ENCODE peak calls at places on chromosomes 4 and X, in nine cellular contexts. V, I, N, B, J, T, F, K and D are unnamed samples.

GRCh38 chrX:128634754-128635153 is 582.6 kb upstream of the ACTRT1 start:
- DNase-seq in V (no peak), I (no peak), N (no peak), B (no peak), J (no peak), T (no peak), F (no peak), K (no peak), D (no peak)

GRCh38 chr4:189498457-189498856 is 442.2 kb upstream of the FRG1 start:
- DNase-seq in V (no peak), I (no peak), N (no peak), B (no peak), J (no peak), T (no peak), F (no peak), K (no peak), D (no peak)

GRCh38 chrX:98357146-98357545 is 1473.4 kb downstream of the RPA4 start:
- DNase-seq in V (no peak), I (no peak), N (no peak), B (no peak), J (no peak), T (no peak), F (no peak), K (no peak), D (no peak)

GRCh38 chr4:159487284-159487747 is 384.4 kb downstream of the RAPGEF2 start:
- DNase-seq in V (peak; percentile 54), I (peak; percentile 92), N (peak; percentile 3), B (no peak), J (peak; percentile 67), T (peak; percentile 4), F (peak; percentile 59), K (peak; percentile 85), D (no peak)

GRCh38 chr4:126894963-126895362 is 737.8 kb upstream of the INTU start:
- DNase-seq in V (no peak), I (no peak), N (no peak), B (no peak), J (no peak), T (no peak), F (no peak), K (no peak), D (no peak)

GRCh38 chr4:23881674-23882337 is 8.0 kb downstream of the PPARGC1A start:
- DNase-seq in V (no peak), I (no peak), N (no peak), B (no peak), J (no peak), T (no peak), F (no peak), K (no peak), D (no peak)

GRCh38 chr4:80006935-80007744 is 65.9 kb downstream of the ANTXR2 start:
- DNase-seq in V (no peak), I (peak; percentile 90), N (no peak), B (no peak), J (no peak), T (peak; percentile 51), F (no peak), K (peak; percentile 62), D (no peak)

GRCh38 chr4:3174371-3175338 is 74.3 kb upstream of the MSANTD1 start:
- DNase-seq in V (no peak), I (no peak), N (no peak), B (no peak), J (no peak), T (no peak), F (no peak), K (no peak), D (no peak)

GRCh38 chr4:20839957-20840356 is 139.7 kb downstream of the PACRGL start:
- DNase-seq in V (peak; percentile 82), I (peak; percentile 87), N (peak; percentile 56), B (no peak), J (peak; percentile 0), T (no peak), F (peak; percentile 11), K (peak; percentile 92), D (no peak)

GRCh38 chr4:73734405-73735070 is 5.8 kb upstream of the CXCL8 start:
- DNase-seq in V (no peak), I (peak; percentile 73), N (no peak), B (no peak), J (no peak), T (no peak), F (no peak), K (peak; percentile 83), D (no peak)

GRCh38 chrX:76454456-76454927 is 27.0 kb downstream of the MAGEE1 start:
- DNase-seq in V (peak; percentile 8), I (peak; percentile 17), N (no peak), B (no peak), J (peak; percentile 23), T (no peak), F (peak; percentile 5), K (peak; percentile 33), D (no peak)

DNA sequence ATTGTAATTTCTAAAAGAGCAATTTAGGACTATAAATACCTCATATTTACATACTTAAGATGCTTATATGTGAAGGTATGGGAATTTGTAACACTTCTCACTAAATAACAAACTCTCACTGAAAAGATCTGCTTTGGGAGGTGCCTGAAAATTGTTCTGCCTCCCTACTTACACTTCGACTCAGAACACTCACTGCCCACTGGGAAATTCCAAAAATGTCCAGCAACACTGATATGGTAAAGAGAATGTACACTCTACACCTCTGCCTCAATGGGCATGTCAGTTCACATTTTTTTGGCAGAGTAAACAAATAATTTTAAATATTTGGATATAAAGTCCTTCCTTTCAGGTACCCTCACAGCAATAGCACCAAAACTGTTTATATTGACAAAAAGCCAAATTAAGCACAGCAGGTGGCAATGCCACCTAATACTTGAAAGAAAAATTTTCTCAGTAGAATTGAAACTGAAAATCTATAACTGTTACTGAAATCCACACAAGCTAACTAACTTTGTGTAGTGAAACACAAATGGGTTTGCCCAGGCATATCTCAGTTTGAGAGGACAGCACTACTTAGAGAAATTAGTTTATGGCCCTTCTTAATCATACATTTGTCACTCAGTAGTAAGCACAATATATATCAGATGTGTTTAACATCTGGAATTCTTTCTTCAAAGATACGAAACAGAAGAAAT is 67.1 kb downstream of the PRDM5 start:
- DNase-seq in V (no peak), I (no peak), N (no peak), B (no peak), J (no peak), T (no peak), F (no peak), K (no peak), D (no peak)
- TF ChIP-seq CTCF in V (no peak), I (no peak), N (no peak), B (no peak), J (no peak), T (no peak), F (no peak), K (no peak), D (no peak)

DNA sequence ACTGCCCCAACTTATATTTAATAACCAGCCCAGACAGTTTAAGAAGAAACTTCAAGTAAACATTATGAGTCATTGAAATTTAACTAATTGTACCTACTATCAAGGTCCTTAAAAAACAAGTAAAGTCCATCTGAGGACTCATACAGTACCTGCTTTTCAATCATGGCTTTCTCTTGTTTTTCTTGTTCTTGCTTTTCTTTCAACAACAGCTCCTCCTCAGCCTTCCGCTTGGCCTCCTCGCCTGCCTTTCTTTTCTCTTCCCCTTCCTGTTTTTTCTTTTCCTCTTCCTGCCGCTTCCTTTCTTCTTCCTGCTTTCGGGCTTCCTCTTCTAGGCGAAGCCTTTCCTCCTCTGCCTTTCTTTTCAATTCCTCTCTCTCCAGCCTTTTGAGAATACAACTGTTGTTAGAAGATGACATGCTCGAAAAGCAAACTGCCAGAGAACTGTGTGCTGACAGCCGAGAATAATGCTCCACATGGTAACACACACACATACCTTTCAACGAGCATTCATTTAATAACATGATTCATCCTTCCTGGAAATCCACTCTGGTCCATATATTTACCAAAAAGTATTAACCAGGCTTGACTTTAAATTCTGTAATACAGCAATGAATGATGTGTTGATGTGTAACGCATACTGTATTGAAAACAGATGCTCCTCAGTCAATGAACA is 25.2 kb upstream of the BCLAF3 start:
- DNase-seq in V (no peak), I (no peak), N (no peak), B (no peak), J (no peak), T (no peak), F (no peak), K (no peak), D (no peak)
- TF ChIP-seq CTCF in V (no peak), I (no peak), N (no peak), B (no peak), J (no peak), T (no peak), F (no peak), K (no peak), D (no peak)

GRCh38 chrX:136021160-136021559 is 35.9 kb downstream of the SLC9A6 start:
- DNase-seq in V (no peak), I (no peak), N (no peak), B (no peak), J (no peak), T (no peak), F (no peak), K (no peak), D (no peak)

GRCh38 chrX:136021903-136022302 is 36.7 kb downstream of the SLC9A6 start:
- DNase-seq in V (no peak), I (no peak), N (no peak), B (no peak), J (no peak), T (no peak), F (no peak), K (no peak), D (no peak)
- TF ChIP-seq CTCF in V (no peak), I (no peak), N (no peak), B (no peak), J (no peak), T (no peak), F (no peak), K (no peak), D (no peak)

DNA sequence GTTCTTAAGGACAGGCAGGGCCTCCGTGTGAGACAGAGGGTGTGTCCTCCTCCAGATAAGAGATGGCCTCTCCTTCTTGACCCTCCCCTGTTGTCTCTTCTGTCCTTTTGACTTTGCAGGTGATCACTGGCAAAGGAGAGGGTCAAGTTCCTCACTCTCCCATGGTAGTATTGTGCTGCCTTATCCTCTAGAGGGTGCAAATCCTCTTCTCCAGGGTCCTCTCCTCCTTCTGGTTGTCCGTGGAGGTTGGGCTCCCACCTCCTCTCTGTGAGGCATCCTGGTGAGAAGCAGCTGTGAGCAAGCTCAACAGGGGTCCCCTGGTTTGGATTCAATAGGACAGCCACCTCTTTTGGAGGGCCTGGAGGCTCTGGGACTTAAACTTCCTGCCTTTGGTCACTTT is 44.8 kb downstream of the ZNF182 start:
- DNase-seq in V (no peak), I (peak; percentile 44), N (no peak), B (no peak), J (no peak), T (no peak), F (no peak), K (peak; percentile 9), D (no peak)
- TF ChIP-seq CTCF in V (peak; percentile 28), I (peak; percentile 57), N (peak; percentile 25), B (no peak), J (no peak), T (no peak), F (no peak), K (peak; percentile 21), D (no peak)

DNA sequence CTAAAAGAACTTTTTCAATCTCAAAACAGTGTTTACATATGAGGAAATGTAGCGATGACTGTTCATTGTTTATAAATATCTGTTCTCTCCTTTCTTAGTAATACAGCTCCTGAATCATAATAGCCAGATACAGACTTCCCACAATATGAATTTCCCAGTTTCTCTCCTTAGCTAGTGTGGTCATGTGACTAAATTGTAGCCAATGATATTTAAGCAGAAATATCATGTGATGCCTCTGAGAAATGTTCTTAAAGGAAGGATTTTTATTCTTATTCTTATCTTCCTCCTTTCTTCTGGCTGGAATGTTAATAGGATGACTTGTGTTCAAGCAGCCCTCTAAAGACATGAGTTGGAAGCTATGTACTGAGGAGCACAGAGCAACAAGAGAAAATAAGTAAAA is 383.7 kb upstream of the ATOH1 start:
- DNase-seq in V (no peak), I (peak; percentile 15), N (no peak), B (no peak), J (no peak), T (no peak), F (no peak), K (no peak), D (no peak)
- TF ChIP-seq CTCF in V (no peak), I (no peak), N (no peak), B (no peak), J (no peak), T (no peak), F (no peak), K (no peak), D (no peak)